ENCODE peak calls at places on chromosome 5, in five cellular contexts. G is astrocyte; E is CD8-positive, alpha-beta T cell; D is ovary; N is A549. T is an unnamed sample. For H3K4me1, the result is how much of the 10 kb centered on the place peaks cover.

GRCh38 chr5:31963358-31963757 is 210.8 kb downstream of the GOLPH3 start:
- DNase-seq in G (peak), E (no peak), D (peak), N (no peak), T (no peak)

GRCh38 chr5:74516217-74516636 is 124.3 kb downstream of the ENC1 start:
- DNase-seq in G (peak), E (no peak), D (no peak), N (no peak), T (no peak)

GRCh38 chr5:16976625-16977008 is 40.5 kb upstream of the MYO10 start:
- DNase-seq in G (no peak), E (no peak), D (no peak), N (no peak), T (no peak)

GRCh38 chr5:15366676-15367391 is 133.1 kb upstream of the FBXL7 start:
- DNase-seq in G (peak), E (no peak), D (no peak), N (no peak), T (no peak)

GRCh38 chr5:15566306-15566705 is 66.3 kb downstream of the FBXL7 start:
- DNase-seq in G (peak), E (no peak), D (no peak), N (no peak), T (no peak)

GRCh38 chr5:108515706-108516105 is 133.8 kb upstream of the FBXL17 start:
- DNase-seq in G (no peak), E (no peak), D (no peak), N (no peak), T (no peak)

GRCh38 chr5:122498163-122498562 is 186.1 kb downstream of the SNCAIP start:
- DNase-seq in G (no peak), E (no peak), D (peak), N (no peak), T (no peak)

GRCh38 chr5:73903169-73903568 is 277.2 kb downstream of the ARHGEF28 start:
- DNase-seq in G (no peak), E (no peak), D (no peak), N (no peak), T (no peak)

GRCh38 chr5:103371046-103371603 is 112.6 kb downstream of the MACIR start:
- DNase-seq in G (no peak), E (no peak), D (no peak), N (no peak), T (no peak)

GRCh38 chr5:75050415-75050814 is 1.9 kb downstream of the GCNT4 start:
- DNase-seq in G (no peak), E (peak), D (no peak), N (peak), T (no peak)

GRCh38 chr5:37111426-37112382 is 137.5 kb downstream of the CPLANE1 start:
- DNase-seq in G (peak), E (no peak), D (no peak), N (no peak), T (no peak)

GRCh38 chr5:121158433-121158832 is 693.2 kb upstream of the FTMT start:
- DNase-seq in G (no peak), E (no peak), D (no peak), N (no peak), T (no peak)

GRCh38 chr5:119829341-119829740 is 200.0 kb downstream of the FAM170A start:
- DNase-seq in G (no peak), E (no peak), D (no peak), N (no peak), T (no peak)

GRCh38 chr5:108516771-108517170 is 134.9 kb upstream of the FBXL17 start:
- DNase-seq in G (no peak), E (no peak), D (no peak), N (no peak), T (no peak)

GRCh38 chr5:142894749-142895148 is 124.6 kb downstream of the ARHGAP26 start:
- DNase-seq in G (peak), E (no peak), D (no peak), N (no peak), T (no peak)

GRCh38 chr5:135973323-135974018 is 18.7 kb upstream of the LECT2 start:
- DNase-seq in G (no peak), E (no peak), D (no peak), N (no peak), T (no peak)

GRCh38 chr5:72817076-72817476 is 615 bp downstream of the TNPO1 start:
- DNase-seq in G (peak), E (peak), D (no peak), N (peak), T (peak)

GRCh38 chr5:6633469-6634326 is 458 bp downstream of the SRD5A1 start:
- DNase-seq in G (peak), E (no peak), D (peak), N (peak), T (peak)

GRCh38 chr5:174003795-174004194 is 14.8 kb downstream of the C5orf47 start:
- DNase-seq in G (no peak), E (no peak), D (no peak), N (no peak), T (no peak)

GRCh38 chr5:141419074-141419880 is 1.6 kb upstream of the PCDHGA11 start:
- DNase-seq in G (no peak), E (no peak), D (no peak), N (no peak), T (no peak)

GRCh38 chr5:141421489-141421855 is 621 bp downstream of the PCDHGA11 start:
- DNase-seq in G (no peak), E (no peak), D (no peak), N (no peak), T (no peak)

GRCh38 chr5:141422742-141423291 is 2.0 kb downstream of the PCDHGA11 start:
- DNase-seq in G (no peak), E (no peak), D (no peak), N (no peak), T (no peak)

DNA sequence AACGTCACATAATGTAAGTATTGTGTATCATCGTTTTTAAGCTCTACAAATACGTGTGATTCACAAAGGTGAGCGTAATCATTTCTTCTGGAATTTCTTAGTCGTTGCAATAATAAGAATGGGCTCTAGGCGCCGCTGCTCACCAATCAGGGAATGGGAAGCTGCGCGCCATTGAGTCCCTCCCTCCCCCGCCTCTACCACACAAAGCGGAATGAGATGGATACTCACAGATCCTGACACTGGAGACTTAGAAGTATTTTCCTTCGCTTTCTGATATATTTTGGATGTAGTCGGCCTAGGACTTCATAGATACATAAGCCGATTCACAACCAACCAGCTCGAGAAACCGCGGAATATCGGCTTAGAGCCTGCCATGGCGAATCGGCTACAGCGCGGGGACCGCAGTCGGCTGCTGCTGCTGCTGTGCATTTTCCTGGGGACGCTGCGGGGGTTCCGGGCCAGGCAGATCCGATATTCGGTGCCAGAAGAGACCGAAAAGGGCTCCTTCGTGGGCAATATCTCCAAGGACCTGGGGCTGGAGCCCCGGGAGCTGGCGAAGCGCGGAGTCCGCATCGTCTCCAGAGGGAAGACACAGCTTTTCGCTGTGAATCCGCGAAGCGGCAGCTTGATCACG is at the start of gene PCDHGA11:
- DNase-seq in G (peak), E (peak), D (no peak), N (no peak), T (no peak)
- H3K4me1 ChIP-seq in G (under half), E (under half), D (under half), N (under half), T (under half)

GRCh38 chr5:1511651-1512540 is 11.9 kb downstream of the LPCAT1 start:
- DNase-seq in G (no peak), E (peak), D (peak), N (peak), T (no peak)
- TF ChIP-seq CTCF in G (no peak), E (no peak), D (no peak), N (peak), T (no peak)

DNA sequence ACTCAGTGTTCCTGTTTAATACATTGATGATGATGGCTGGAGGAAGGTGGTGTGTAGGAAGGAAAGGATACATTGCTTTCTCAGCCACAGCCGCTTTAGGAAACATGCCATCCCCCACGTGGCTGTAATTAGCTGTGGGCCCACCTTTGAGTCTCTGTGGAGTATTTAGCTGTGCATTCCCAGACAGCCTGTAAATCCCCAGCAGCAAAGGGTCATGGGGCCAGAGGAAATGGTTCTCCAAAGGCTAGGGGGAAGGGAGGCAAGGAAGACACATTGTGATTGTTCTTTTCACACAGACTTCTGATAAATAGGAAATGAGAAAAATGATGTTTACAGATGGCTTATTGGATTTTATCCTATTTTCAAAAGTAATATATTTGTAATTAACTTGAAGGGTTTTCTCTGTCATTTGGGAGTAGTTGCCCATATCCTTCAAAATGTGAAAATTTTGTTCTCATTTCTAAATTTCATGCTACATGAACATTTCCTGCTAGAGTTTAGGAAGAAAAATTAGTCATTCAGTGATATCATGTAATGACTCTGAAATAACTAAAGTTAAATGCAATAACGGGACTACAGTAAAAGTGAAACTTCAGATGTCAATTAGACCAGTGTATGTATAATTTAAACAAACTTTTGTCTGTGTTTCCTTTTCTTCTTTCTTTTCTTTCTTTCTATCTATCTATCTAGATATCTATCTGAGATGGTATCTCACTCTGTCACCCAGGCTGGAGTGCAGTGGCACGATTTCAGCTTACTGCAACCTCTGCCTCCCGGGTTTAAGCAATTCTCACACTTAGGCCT is 24.3 kb upstream of the F2R start:
- DNase-seq in G (peak), E (no peak), D (no peak), N (no peak), T (no peak)
- H3K27ac ChIP-seq in G (peak), E (no peak), D (no peak), N (peak), T (peak)

DNA sequence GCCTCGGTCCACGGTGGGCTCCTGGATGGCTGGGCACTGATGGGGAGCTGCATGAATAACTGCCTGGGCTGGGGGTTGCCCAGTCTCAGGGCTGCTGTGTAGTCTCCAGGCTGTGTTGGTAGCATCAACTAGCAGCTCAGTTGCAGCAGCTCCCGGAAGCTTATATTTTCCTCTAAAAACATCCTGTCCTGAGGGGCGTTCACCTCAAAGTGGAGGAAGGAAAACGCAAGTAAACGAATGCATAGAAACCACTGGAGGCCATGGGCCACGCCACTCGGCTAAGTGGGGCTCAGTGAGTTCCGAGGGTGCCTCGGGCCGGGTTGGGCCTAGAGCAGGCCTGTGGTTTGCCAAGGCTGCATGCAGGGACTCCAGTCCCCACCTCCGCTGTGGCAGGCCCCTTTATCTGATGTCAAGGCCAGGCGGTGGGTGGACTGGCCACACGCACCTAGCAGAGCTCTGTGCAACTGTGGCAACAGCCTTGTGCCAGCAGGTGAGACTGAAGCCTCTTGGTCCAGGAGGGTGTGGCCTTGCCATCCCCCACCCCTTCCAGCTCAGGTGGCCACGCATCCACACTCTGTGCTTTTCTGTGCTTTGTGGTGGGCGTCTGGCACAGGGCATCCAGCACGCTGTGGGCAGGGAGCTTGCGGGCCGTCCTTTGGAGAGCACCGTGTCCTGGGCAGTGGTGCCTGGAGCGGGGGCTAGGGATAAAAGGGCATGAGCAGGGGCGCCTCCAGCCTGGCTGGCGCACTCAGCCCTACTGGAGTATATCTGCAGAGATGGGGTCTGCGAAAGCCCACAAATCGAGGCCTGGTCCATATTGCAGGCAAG is 15.1 kb downstream of the TCF7 start:
- DNase-seq in G (no peak), E (peak), D (peak), N (no peak), T (no peak)
- H3K4me1 ChIP-seq in G (under half), E (half or more), D (under half), N (under half), T (under half)

DNA sequence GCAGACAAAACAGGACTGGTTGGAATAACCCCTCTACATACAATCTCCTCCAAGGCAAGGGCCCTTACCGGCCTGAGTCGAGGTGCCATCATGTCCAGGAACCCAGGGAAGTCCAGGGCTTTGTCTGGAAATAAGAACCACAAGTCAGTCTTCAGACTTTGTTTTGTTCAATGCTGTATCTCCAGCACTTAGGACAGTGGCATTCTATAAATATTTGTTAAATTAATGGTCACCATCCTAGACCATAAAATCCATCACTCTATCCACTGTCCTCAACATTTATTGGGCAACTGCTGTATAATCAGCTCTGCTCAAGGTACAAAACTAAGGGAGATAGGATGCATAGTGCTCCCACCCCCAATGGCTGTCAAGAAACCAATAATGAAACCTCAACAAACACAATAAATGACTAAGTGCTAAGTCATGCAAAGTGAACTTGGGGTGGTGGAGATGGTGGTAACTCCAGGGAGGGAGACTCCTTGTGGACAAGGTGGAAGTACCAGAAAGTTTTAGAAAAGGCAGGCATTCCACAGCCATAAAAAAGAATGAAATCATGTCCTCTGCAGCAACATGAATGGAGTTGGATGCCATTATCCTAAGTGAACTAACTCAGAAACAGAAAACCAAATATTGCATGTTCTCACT is 5.0 kb downstream of the RELL2 start:
- DNase-seq in G (peak), E (no peak), D (no peak), N (peak), T (no peak)
- TF ChIP-seq CTCF in G (peak), E (no peak), D (no peak), N (peak), T (no peak)

DNA sequence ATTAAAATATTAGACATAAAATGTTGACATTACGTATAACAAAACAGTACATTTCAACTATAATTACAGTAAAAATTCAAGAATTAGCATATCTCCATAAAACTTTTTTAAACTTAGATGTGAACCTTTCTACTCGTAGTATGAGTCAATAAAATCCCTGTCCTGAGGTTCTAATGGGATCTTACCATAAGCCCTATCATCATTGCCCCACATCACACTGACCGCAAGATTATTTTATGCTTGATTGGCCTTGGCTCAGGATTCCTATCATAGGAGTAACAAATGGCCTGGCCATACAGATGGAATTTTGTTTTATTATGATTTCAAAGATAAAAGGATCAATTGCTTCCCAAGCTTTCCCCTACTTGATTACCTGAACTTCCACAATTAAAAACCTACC is 238.3 kb downstream of the MEF2C start:
- DNase-seq in G (no peak), E (no peak), D (no peak), N (no peak), T (no peak)
- H3K27ac ChIP-seq in G (no peak), E (no peak), D (no peak), N (no peak), T (no peak)

DNA sequence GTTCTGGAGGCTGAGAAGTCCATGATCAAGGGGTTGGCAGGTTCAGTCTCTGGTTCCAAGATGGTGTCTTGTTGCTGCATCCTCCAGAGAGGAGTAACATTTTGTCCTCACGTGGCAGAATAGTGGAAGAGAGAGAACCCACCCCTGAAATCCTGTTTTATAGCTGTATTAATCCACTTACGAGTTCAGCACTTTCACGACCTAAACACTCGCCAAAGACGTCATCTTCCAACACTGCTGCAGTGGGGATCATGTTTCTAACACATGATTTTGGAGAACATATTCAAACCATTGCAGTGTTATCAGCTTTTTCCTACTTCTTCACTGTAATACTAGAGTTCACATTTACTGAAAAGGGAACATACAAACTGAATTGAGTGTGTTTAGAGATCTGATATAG is 233.1 kb upstream of the ATP10B start:
- DNase-seq in G (no peak), E (no peak), D (no peak), N (no peak), T (no peak)
- H3K4me1 ChIP-seq in G (under half), E (under half), D (under half), N (under half), T (under half)

T was measured in prostate gland.